ENCODE peak calls at places on chromosomes 1 and 21, in four cellular contexts. One of them, this sample, is unnamed.

GRCh38 chr1:29519108-29519507 is 282.8 kb downstream of the PTPRU start:
- DNase-seq in sigmoid colon: peak; percentile 40
- DNase-seq in HCT116: no peak
- DNase-seq in uterus: no peak
- DNase-seq in this sample: no peak

GRCh38 chr1:200888349-200888838 is 6.3 kb upstream of the INAVA start:
- DNase-seq in sigmoid colon: peak; percentile 53
- DNase-seq in HCT116: no peak
- DNase-seq in uterus: no peak
- DNase-seq in this sample: no peak

GRCh38 chr21:45580181-45580575 is 37.9 kb upstream of the SLC19A1 start:
- DNase-seq in sigmoid colon: no peak
- DNase-seq in HCT116: no peak
- DNase-seq in uterus: no peak
- DNase-seq in this sample: no peak

GRCh38 chr1:56515898-56516538 is 63.3 kb downstream of the PLPP3 start:
- DNase-seq in sigmoid colon: no peak
- DNase-seq in HCT116: no peak
- DNase-seq in uterus: no peak
- DNase-seq in this sample: no peak

GRCh38 chr1:29282924-29283803 is 46.8 kb downstream of the PTPRU start:
- DNase-seq in sigmoid colon: peak; percentile 65
- DNase-seq in HCT116: peak; percentile 74
- DNase-seq in uterus: no peak
- DNase-seq in this sample: no peak

GRCh38 chr1:51324271-51325010 is 5.9 kb downstream of the TTC39A start:
- DNase-seq in sigmoid colon: no peak
- DNase-seq in HCT116: no peak
- DNase-seq in uterus: no peak
- DNase-seq in this sample: no peak

GRCh38 chr1:168084396-168085231 is 52.1 kb downstream of the GPR161 start:
- DNase-seq in sigmoid colon: peak; percentile 76
- DNase-seq in HCT116: peak; percentile 18
- DNase-seq in uterus: peak; percentile 68
- DNase-seq in this sample: peak; percentile 35

GRCh38 chr1:110200666-110201065 is 9.4 kb upstream of the KCNC4 start:
- DNase-seq in sigmoid colon: no peak
- DNase-seq in HCT116: no peak
- DNase-seq in uterus: no peak
- DNase-seq in this sample: no peak

GRCh38 chr1:103960045-103960444 is 210.3 kb downstream of the AMY1C start:
- DNase-seq in sigmoid colon: no peak
- DNase-seq in HCT116: no peak
- DNase-seq in uterus: no peak
- DNase-seq in this sample: no peak

GRCh38 chr21:28769683-28770082 is 223.0 kb downstream of the LTN1 start:
- DNase-seq in sigmoid colon: no peak
- DNase-seq in HCT116: no peak
- DNase-seq in uterus: no peak
- DNase-seq in this sample: no peak

GRCh38 chr1:6783956-6784559 is 1.2 kb upstream of the CAMTA1 start:
- DNase-seq in sigmoid colon: no peak
- DNase-seq in HCT116: no peak
- DNase-seq in uterus: no peak
- DNase-seq in this sample: no peak
- TF ChIP-seq POLR2A in sigmoid colon: peak; percentile 22
- TF ChIP-seq POLR2A in HCT116: no peak
- TF ChIP-seq POLR2A in uterus: peak; percentile 9
- TF ChIP-seq POLR2A in this sample: peak; percentile 90

GRCh38 chr1:79629414-79629813 is 622.9 kb upstream of the ADGRL4 start:
- DNase-seq in sigmoid colon: no peak
- DNase-seq in HCT116: no peak
- DNase-seq in uterus: no peak
- DNase-seq in this sample: no peak
- H3K9me3 ChIP-seq in sigmoid colon: no peaks in the 10 kb centered on the region
- H3K9me3 ChIP-seq in HCT116: no peaks in the 10 kb centered on the region
- H3K9me3 ChIP-seq in uterus: no peaks in the 10 kb centered on the region
- H3K9me3 ChIP-seq in this sample: no peaks in the 10 kb centered on the region

DNA sequence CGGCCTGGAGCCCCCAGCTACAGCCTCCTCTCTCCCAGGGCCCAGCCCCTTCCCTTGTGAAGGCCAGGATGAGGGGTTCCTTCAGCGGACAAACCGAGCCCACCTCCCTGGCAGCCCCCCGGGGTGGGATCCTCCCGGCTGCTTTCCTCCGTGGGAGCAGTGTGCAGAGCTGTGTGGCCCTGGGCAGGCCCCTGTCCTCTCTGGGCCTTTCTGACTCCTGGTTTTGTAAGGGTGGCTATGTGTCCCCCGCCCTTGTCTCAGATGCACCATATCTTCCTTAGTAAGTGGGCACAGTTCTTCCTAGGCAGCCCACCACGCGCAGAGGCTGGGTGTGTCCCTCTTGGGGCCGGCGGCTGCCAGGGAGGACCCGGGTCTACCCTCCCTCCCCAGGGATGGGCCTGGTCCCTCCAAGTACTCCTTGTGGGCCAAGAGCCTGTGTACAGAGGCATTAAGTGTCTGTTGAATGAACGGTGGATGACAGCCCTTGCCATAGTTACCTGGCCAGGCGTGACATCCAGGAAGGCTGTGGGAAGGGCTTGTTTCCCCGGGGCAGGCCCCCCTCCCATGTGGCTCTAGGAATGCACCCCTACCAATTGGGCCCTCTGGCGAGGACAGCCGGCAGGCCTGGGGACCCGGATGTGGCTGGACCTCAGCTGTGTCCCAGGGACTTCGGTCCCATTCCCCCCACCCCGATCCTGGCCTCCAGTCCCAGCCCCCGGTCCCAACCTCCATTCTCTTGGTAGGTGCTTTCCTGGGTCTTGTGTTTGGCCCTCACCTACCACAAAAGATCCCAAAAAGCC is 3.9 kb downstream of the SMIM1 start:
- DNase-seq in sigmoid colon: no peak
- DNase-seq in HCT116: no peak
- DNase-seq in uterus: no peak
- DNase-seq in this sample: no peak
- TF ChIP-seq POLR2A in sigmoid colon: no peak
- TF ChIP-seq POLR2A in HCT116: no peak
- TF ChIP-seq POLR2A in uterus: no peak
- TF ChIP-seq POLR2A in this sample: no peak

GRCh38 chr1:79079770-79080169 is 73.2 kb upstream of the ADGRL4 start:
- DNase-seq in sigmoid colon: no peak
- DNase-seq in HCT116: peak; percentile 23
- DNase-seq in uterus: no peak
- DNase-seq in this sample: no peak

GRCh38 chr1:79082233-79082632 is 75.7 kb upstream of the ADGRL4 start:
- DNase-seq in sigmoid colon: no peak
- DNase-seq in HCT116: no peak
- DNase-seq in uterus: no peak
- DNase-seq in this sample: no peak
- H3K9me3 ChIP-seq in sigmoid colon: no peaks in the 10 kb centered on the region
- H3K9me3 ChIP-seq in HCT116: no peaks in the 10 kb centered on the region
- H3K9me3 ChIP-seq in uterus: no peaks in the 10 kb centered on the region
- H3K9me3 ChIP-seq in this sample: no peaks in the 10 kb centered on the region

GRCh38 chr21:42781150-42781980 is 98.0 kb downstream of the WDR4 start:
- DNase-seq in sigmoid colon: no peak
- DNase-seq in HCT116: no peak
- DNase-seq in uterus: no peak
- DNase-seq in this sample: no peak
- TF ChIP-seq POLR2A in sigmoid colon: no peak
- TF ChIP-seq POLR2A in HCT116: no peak
- TF ChIP-seq POLR2A in uterus: no peak
- TF ChIP-seq POLR2A in this sample: no peak

This sample was measured in gastrocnemius medialis.